ENCODE peak calls at places on chromosomes 2 and 18, in five cellular contexts. One of them, this sample, is unnamed.

GRCh38 chr2:223993634-223994232 is 36.5 kb downstream of the MRPL44 start:
- DNase-seq in astrocyte of the cerebellum: peak; percentile 77
- DNase-seq in epithelial cell of esophagus: peak; percentile 86
- DNase-seq in fibroblast of lung: peak; percentile 71
- DNase-seq in esophagus muscularis mucosa: no peak
- DNase-seq in this sample: peak; percentile 91

GRCh38 chr2:73925853-73926492 is 707 bp upstream of the DGUOK start:
- DNase-seq in esophagus muscularis mucosa: no peak
- DNase-seq in astrocyte of the cerebellum: no peak
- DNase-seq in fibroblast of lung: no peak
- DNase-seq in epithelial cell of esophagus: peak; percentile 96
- DNase-seq in this sample: no peak

GRCh38 chr2:202883987-202884675 is 12.6 kb upstream of the ICA1L start:
- DNase-seq in esophagus muscularis mucosa: no peak
- DNase-seq in epithelial cell of esophagus: no peak
- DNase-seq in astrocyte of the cerebellum: no peak
- DNase-seq in fibroblast of lung: peak; percentile 60
- DNase-seq in this sample: peak; percentile 10

GRCh38 chr2:124683536-124684407 is 658.7 kb downstream of the CNTNAP5 start:
- DNase-seq in esophagus muscularis mucosa: no peak
- DNase-seq in astrocyte of the cerebellum: no peak
- DNase-seq in epithelial cell of esophagus: no peak
- DNase-seq in fibroblast of lung: peak; percentile 42
- DNase-seq in this sample: peak; percentile 13

GRCh38 chr18:48003426-48004349 is 73.2 kb upstream of the SMAD2 start:
- DNase-seq in fibroblast of lung: peak; percentile 36
- DNase-seq in astrocyte of the cerebellum: peak; percentile 31
- DNase-seq in esophagus muscularis mucosa: no peak
- DNase-seq in epithelial cell of esophagus: peak; percentile 33
- DNase-seq in this sample: peak; percentile 67

GRCh38 chr18:42517896-42518295 is 562.9 kb downstream of the PIK3C3 start:
- DNase-seq in astrocyte of the cerebellum: no peak
- DNase-seq in epithelial cell of esophagus: no peak
- DNase-seq in esophagus muscularis mucosa: no peak
- DNase-seq in fibroblast of lung: peak; percentile 24
- DNase-seq in this sample: no peak

GRCh38 chr2:219059375-219059724 is 1.4 kb downstream of the IHH start:
- DNase-seq in astrocyte of the cerebellum: no peak
- DNase-seq in esophagus muscularis mucosa: no peak
- DNase-seq in fibroblast of lung: no peak
- DNase-seq in epithelial cell of esophagus: no peak
- DNase-seq in this sample: no peak

GRCh38 chr18:61891271-61891670 is 1.5 kb downstream of the RNF152 start:
- DNase-seq in astrocyte of the cerebellum: no peak
- DNase-seq in fibroblast of lung: no peak
- DNase-seq in esophagus muscularis mucosa: no peak
- DNase-seq in epithelial cell of esophagus: peak; percentile 87
- DNase-seq in this sample: no peak

GRCh38 chr2:217622664-217623063 is 380.1 kb downstream of the TNS1 start:
- DNase-seq in astrocyte of the cerebellum: no peak
- DNase-seq in esophagus muscularis mucosa: no peak
- DNase-seq in epithelial cell of esophagus: no peak
- DNase-seq in fibroblast of lung: peak; percentile 35
- DNase-seq in this sample: no peak

GRCh38 chr2:101474752-101475384 is at the start of gene RFX8:
- DNase-seq in epithelial cell of esophagus: peak; percentile 39
- DNase-seq in esophagus muscularis mucosa: no peak
- DNase-seq in fibroblast of lung: peak; percentile 95
- DNase-seq in astrocyte of the cerebellum: peak; percentile 56
- DNase-seq in this sample: peak; percentile 86

GRCh38 chr2:163281717-163282116 is 443.1 kb upstream of the KCNH7 start:
- DNase-seq in fibroblast of lung: no peak
- DNase-seq in epithelial cell of esophagus: no peak
- DNase-seq in astrocyte of the cerebellum: no peak
- DNase-seq in esophagus muscularis mucosa: no peak
- DNase-seq in this sample: no peak

GRCh38 chr2:7866825-7867224 is 815.0 kb upstream of the ID2 start:
- DNase-seq in esophagus muscularis mucosa: peak; percentile 24
- DNase-seq in astrocyte of the cerebellum: no peak
- DNase-seq in fibroblast of lung: no peak
- DNase-seq in epithelial cell of esophagus: no peak
- DNase-seq in this sample: no peak

GRCh38 chr2:170812716-170813585 is 3.7 kb upstream of the GAD1 start:
- DNase-seq in epithelial cell of esophagus: peak; percentile 84
- DNase-seq in fibroblast of lung: peak; percentile 67
- DNase-seq in astrocyte of the cerebellum: peak; percentile 92
- DNase-seq in esophagus muscularis mucosa: no peak
- DNase-seq in this sample: peak; percentile 95

GRCh38 chr2:44582363-44583008 is 220.7 kb downstream of the CAMKMT start:
- DNase-seq in astrocyte of the cerebellum: no peak
- DNase-seq in epithelial cell of esophagus: peak; percentile 83
- DNase-seq in esophagus muscularis mucosa: no peak
- DNase-seq in fibroblast of lung: peak; percentile 50
- DNase-seq in this sample: peak; percentile 53

GRCh38 chr2:7632420-7632819 is 715.2 kb downstream of the RNF144A start:
- DNase-seq in esophagus muscularis mucosa: no peak
- DNase-seq in astrocyte of the cerebellum: no peak
- DNase-seq in fibroblast of lung: no peak
- DNase-seq in epithelial cell of esophagus: no peak
- DNase-seq in this sample: no peak

GRCh38 chr18:9741821-9742541 is 33.9 kb downstream of the RAB31 start:
- DNase-seq in astrocyte of the cerebellum: no peak
- DNase-seq in fibroblast of lung: no peak
- DNase-seq in esophagus muscularis mucosa: peak; percentile 80
- DNase-seq in epithelial cell of esophagus: peak; percentile 20
- DNase-seq in this sample: peak; percentile 40

GRCh38 chr2:154698238-154698788 is at the start of gene KCNJ3:
- DNase-seq in fibroblast of lung: no peak
- DNase-seq in astrocyte of the cerebellum: no peak
- DNase-seq in epithelial cell of esophagus: no peak
- DNase-seq in esophagus muscularis mucosa: no peak
- DNase-seq in this sample: no peak

GRCh38 chr2:235954888-235955480 is 213.2 kb downstream of the GBX2 start:
- DNase-seq in epithelial cell of esophagus: no peak
- DNase-seq in esophagus muscularis mucosa: no peak
- DNase-seq in fibroblast of lung: no peak
- DNase-seq in astrocyte of the cerebellum: no peak
- DNase-seq in this sample: no peak

GRCh38 chr2:189128961-189129360 is 50.6 kb downstream of the COL5A2 start:
- DNase-seq in fibroblast of lung: peak; percentile 43
- DNase-seq in esophagus muscularis mucosa: no peak
- DNase-seq in epithelial cell of esophagus: no peak
- DNase-seq in astrocyte of the cerebellum: peak; percentile 46
- DNase-seq in this sample: no peak
- H3K4me3 ChIP-seq in fibroblast of lung: no peak overlapping the region
- H3K4me3 ChIP-seq in esophagus muscularis mucosa: no peak overlapping the region
- H3K4me3 ChIP-seq in epithelial cell of esophagus: no peak overlapping the region
- H3K4me3 ChIP-seq in astrocyte of the cerebellum: no peak overlapping the region
- H3K4me3 ChIP-seq in this sample: no peak overlapping the region

DNA sequence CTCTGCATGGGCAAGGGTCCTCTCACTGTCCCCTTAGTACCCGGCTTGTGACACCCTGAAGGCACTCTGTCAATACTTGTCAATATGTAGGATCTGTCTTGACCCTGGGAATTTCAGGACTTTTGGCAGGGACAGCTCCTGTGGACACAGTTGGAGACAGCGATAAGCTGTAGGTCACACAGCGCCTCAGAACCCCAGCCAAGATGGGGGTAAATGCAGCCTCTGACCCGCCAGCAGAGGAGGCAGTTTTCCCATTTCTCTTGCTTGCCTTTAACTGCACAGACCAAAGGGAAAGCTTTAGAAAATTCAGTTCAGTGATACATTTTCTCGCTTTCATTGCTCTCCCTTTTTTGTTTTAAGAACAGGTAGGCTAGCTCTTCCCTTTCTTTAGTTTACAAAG is 54.8 kb upstream of the KLHL29 start:
- DNase-seq in astrocyte of the cerebellum: no peak
- DNase-seq in esophagus muscularis mucosa: no peak
- DNase-seq in epithelial cell of esophagus: peak; percentile 28
- DNase-seq in fibroblast of lung: no peak
- DNase-seq in this sample: peak; percentile 11
- TF ChIP-seq CTCF in astrocyte of the cerebellum: no peak
- TF ChIP-seq CTCF in esophagus muscularis mucosa: no peak
- TF ChIP-seq CTCF in epithelial cell of esophagus: no peak
- TF ChIP-seq CTCF in fibroblast of lung: no peak
- TF ChIP-seq CTCF in this sample: no peak

DNA sequence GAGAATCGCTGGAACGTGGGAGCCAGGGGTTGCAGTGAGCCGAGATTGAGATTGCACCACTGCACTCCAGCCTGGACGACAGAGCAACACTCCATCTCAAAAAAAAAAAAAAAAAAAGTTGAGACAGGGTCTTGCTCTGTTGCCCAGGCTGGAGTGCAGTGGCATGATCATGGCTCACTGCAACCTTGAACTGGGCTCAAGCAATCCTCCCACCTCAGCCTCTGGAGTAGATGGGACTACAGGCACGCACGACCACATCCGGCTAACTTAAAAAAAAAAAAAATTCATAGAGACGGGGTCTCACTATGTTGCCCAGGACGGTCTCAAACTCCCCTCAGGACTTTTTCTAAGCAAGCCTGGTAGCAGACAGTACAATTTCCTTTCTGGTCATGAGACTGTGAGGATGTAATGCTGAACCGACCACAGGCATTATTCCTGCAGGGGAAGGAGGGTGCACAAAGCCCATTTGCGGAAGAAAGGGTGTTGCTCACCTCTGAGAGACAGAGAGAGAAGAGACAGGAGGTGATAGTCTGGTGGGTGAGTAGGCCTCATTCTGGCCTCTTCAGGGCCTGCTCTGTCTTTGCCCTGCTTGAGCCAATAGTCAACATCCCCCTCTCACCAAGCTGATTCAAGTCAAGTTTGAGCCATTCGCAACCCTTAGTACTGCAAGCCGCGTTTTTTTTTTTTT is 205.3 kb downstream of the ZFP36L2 start:
- DNase-seq in fibroblast of lung: peak; percentile 9
- DNase-seq in epithelial cell of esophagus: no peak
- DNase-seq in astrocyte of the cerebellum: no peak
- DNase-seq in esophagus muscularis mucosa: no peak
- DNase-seq in this sample: no peak
- H3K4me3 ChIP-seq in fibroblast of lung: no peak overlapping the region
- H3K4me3 ChIP-seq in epithelial cell of esophagus: no peak overlapping the region
- H3K4me3 ChIP-seq in astrocyte of the cerebellum: no peak overlapping the region
- H3K4me3 ChIP-seq in esophagus muscularis mucosa: no peak overlapping the region
- H3K4me3 ChIP-seq in this sample: no peak overlapping the region

DNA sequence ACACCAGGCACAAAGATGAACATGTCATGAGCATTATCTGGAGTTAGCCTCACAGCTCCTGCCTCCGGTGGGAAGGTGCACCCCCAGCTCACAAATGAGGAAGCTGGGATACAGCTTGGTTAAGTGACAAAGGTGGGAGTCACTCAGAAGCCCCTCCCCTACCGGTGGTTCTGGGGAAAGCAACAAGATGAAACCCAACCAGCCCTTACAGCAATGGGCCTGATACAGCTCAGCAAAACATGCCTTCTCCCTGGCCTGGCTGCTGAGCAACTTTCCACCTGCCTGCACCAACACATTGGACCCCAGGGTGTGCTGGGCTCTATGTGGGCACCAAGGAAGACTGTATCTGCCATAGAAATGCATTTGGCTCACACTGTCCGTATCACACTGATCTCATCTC is 113.2 kb downstream of the GYPC start:
- DNase-seq in esophagus muscularis mucosa: no peak
- DNase-seq in epithelial cell of esophagus: no peak
- DNase-seq in astrocyte of the cerebellum: no peak
- DNase-seq in fibroblast of lung: no peak
- DNase-seq in this sample: no peak
- TF ChIP-seq CTCF in esophagus muscularis mucosa: no peak
- TF ChIP-seq CTCF in epithelial cell of esophagus: no peak
- TF ChIP-seq CTCF in astrocyte of the cerebellum: no peak
- TF ChIP-seq CTCF in fibroblast of lung: no peak
- TF ChIP-seq CTCF in this sample: no peak

GRCh38 chr2:232365621-232366321 is 12.8 kb upstream of the ALPP start:
- DNase-seq in astrocyte of the cerebellum: no peak
- DNase-seq in fibroblast of lung: peak; percentile 56
- DNase-seq in epithelial cell of esophagus: peak; percentile 43
- DNase-seq in esophagus muscularis mucosa: no peak
- DNase-seq in this sample: peak; percentile 39

GRCh38 chr2:232367016-232367415 is 11.5 kb upstream of the ALPP start:
- DNase-seq in fibroblast of lung: no peak
- DNase-seq in astrocyte of the cerebellum: no peak
- DNase-seq in epithelial cell of esophagus: no peak
- DNase-seq in esophagus muscularis mucosa: no peak
- DNase-seq in this sample: no peak

GRCh38 chr2:232361646-232362045 is 16.9 kb upstream of the ALPP start:
- DNase-seq in astrocyte of the cerebellum: no peak
- DNase-seq in epithelial cell of esophagus: no peak
- DNase-seq in fibroblast of lung: no peak
- DNase-seq in esophagus muscularis mucosa: no peak
- DNase-seq in this sample: no peak

GRCh38 chr2:232362174-232362913 is 16.2 kb upstream of the ALPP start:
- DNase-seq in astrocyte of the cerebellum: no peak
- DNase-seq in epithelial cell of esophagus: no peak
- DNase-seq in fibroblast of lung: no peak
- DNase-seq in esophagus muscularis mucosa: no peak
- DNase-seq in this sample: no peak

GRCh38 chr2:232363784-232364615 is 14.6 kb upstream of the ALPP start:
- DNase-seq in fibroblast of lung: no peak
- DNase-seq in epithelial cell of esophagus: no peak
- DNase-seq in astrocyte of the cerebellum: no peak
- DNase-seq in esophagus muscularis mucosa: no peak
- DNase-seq in this sample: no peak
- H3K4me3 ChIP-seq in fibroblast of lung: no peak overlapping the region
- H3K4me3 ChIP-seq in epithelial cell of esophagus: no peak overlapping the region
- H3K4me3 ChIP-seq in astrocyte of the cerebellum: no peak overlapping the region
- H3K4me3 ChIP-seq in esophagus muscularis mucosa: no peak overlapping the region
- H3K4me3 ChIP-seq in this sample: no peak overlapping the region

GRCh38 chr2:99397251-99397920 is 60.2 kb downstream of the EIF5B start:
- DNase-seq in astrocyte of the cerebellum: no peak
- DNase-seq in epithelial cell of esophagus: peak; percentile 44
- DNase-seq in esophagus muscularis mucosa: no peak
- DNase-seq in fibroblast of lung: no peak
- DNase-seq in this sample: no peak
- TF ChIP-seq CTCF in astrocyte of the cerebellum: no peak
- TF ChIP-seq CTCF in epithelial cell of esophagus: no peak
- TF ChIP-seq CTCF in esophagus muscularis mucosa: no peak
- TF ChIP-seq CTCF in fibroblast of lung: no peak
- TF ChIP-seq CTCF in this sample: no peak

GRCh38 chr2:240997141-240997855 is 1.1 kb upstream of the SNED1 start:
- DNase-seq in esophagus muscularis mucosa: no peak
- DNase-seq in epithelial cell of esophagus: no peak
- DNase-seq in astrocyte of the cerebellum: no peak
- DNase-seq in fibroblast of lung: no peak
- DNase-seq in this sample: no peak
- H3K4me3 ChIP-seq in esophagus muscularis mucosa: peak overlapping the region; percentile 65
- H3K4me3 ChIP-seq in epithelial cell of esophagus: no peak overlapping the region
- H3K4me3 ChIP-seq in astrocyte of the cerebellum: peak overlapping the region; percentile 55
- H3K4me3 ChIP-seq in fibroblast of lung: no peak overlapping the region
- H3K4me3 ChIP-seq in this sample: no peak overlapping the region

This sample was measured in fibroblast of pulmonary artery.